ENCODE peak calls at places on chromosomes 7 and 10, in six cellular contexts. V is SK-N-MC, N is hepatocyte, B is mammary epithelial cell, L is fibroblast of lung, F is GM23248. D is an unnamed sample.
A peak's percentile ranks its signal among the peaks of the same experiment; 100 is the strongest.

GRCh38 chr7:24727165-24728120 is 29.8 kb downstream of the GSDME start:
- DNase-seq in F (no peak), B (no peak), N (no peak), V (no peak), L (peak; percentile 18), D (no peak)

GRCh38 chr7:149496642-149497391 is 792 bp downstream of the ZNF746 start:
- DNase-seq in V (no peak), B (peak; percentile 31), F (peak; percentile 64), N (peak; percentile 65), L (peak; percentile 33), D (peak; percentile 23)

GRCh38 chr10:131587976-131588680 is 276.6 kb upstream of the TCERG1L start:
- DNase-seq in L (no peak), N (no peak), B (no peak), F (no peak), V (no peak), D (no peak)

GRCh38 chr10:44974628-44975431 is 3.8 kb downstream of the DEPP1 start:
- DNase-seq in B (peak; percentile 57), F (peak; percentile 82), L (peak; percentile 54), N (peak; percentile 83), V (no peak), D (peak; percentile 74)

GRCh38 chr7:2399848-2400587 is 3.4 kb upstream of the CHST12 start:
- DNase-seq in B (peak; percentile 70), L (peak; percentile 94), F (peak; percentile 97), N (peak; percentile 79), V (peak; percentile 50), D (peak; percentile 88)

GRCh38 chr10:6343321-6344010 is 140.7 kb downstream of the PFKFB3 start:
- DNase-seq in V (no peak), B (no peak), L (no peak), N (no peak), F (no peak), D (no peak)

GRCh38 chr7:139557857-139558581 is 34.5 kb downstream of the CLEC2L start:
- DNase-seq in F (no peak), N (no peak), L (no peak), V (no peak), B (no peak), D (no peak)

GRCh38 chr10:78416031-78416800 is 382.6 kb downstream of the RPS24 start:
- DNase-seq in L (peak; percentile 8), F (peak; percentile 96), V (no peak), N (no peak), B (peak; percentile 33), D (peak; percentile 98)

GRCh38 chr7:18151419-18151818 is 123.8 kb upstream of the PRPS1L1 start:
- DNase-seq in N (no peak), F (peak; percentile 5), L (no peak), B (no peak), V (no peak), D (peak; percentile 22)

GRCh38 chr7:22064816-22065215 is 119.1 kb upstream of the CDCA7L start:
- DNase-seq in L (no peak), B (no peak), F (no peak), V (no peak), N (no peak), D (no peak)

GRCh38 chr7:20785211-20786048 is 1.3 kb downstream of the SP8 start:
- DNase-seq in L (no peak), F (peak; percentile 47), B (peak; percentile 48), N (peak; percentile 56), V (no peak), D (peak; percentile 21)

GRCh38 chr10:77111611-77112550 is 525.7 kb downstream of the KCNMA1 start:
- DNase-seq in B (peak; percentile 66), N (peak; percentile 73), V (no peak), L (peak; percentile 76), F (peak; percentile 83), D (peak; percentile 99)

GRCh38 chr10:33871557-33871956 is 537.1 kb upstream of the NRP1 start:
- DNase-seq in B (no peak), F (no peak), N (no peak), V (no peak), L (no peak), D (no peak)

GRCh38 chr7:24435002-24435401 is 138.2 kb upstream of the PALS2 start:
- DNase-seq in B (no peak), F (no peak), L (no peak), N (no peak), V (no peak), D (no peak)

GRCh38 chr7:104936546-104936945 is 77.5 kb upstream of the KMT2E start:
- DNase-seq in N (no peak), F (no peak), V (no peak), L (no peak), B (no peak), D (no peak)

GRCh38 chr10:80268938-80269588 is 20.4 kb downstream of the MAT1A start:
- DNase-seq in V (no peak), B (no peak), L (no peak), F (no peak), N (no peak), D (no peak)

GRCh38 chr10:5540886-5541285 is 16.1 kb downstream of the CALML3 start:
- DNase-seq in F (no peak), V (no peak), N (no peak), B (no peak), L (no peak), D (no peak)

GRCh38 chr7:151839511-151839921 is 37.4 kb downstream of the PRKAG2 start:
- DNase-seq in V (no peak), L (no peak), N (no peak), F (no peak), B (no peak), D (no peak)

GRCh38 chr10:27252267-27253000 is 11.8 kb upstream of the ACBD5 start:
- DNase-seq in N (peak; percentile 78), B (peak; percentile 32), F (peak; percentile 70), L (peak; percentile 58), V (no peak), D (no peak)

GRCh38 chr10:34063592-34063991 is 729.1 kb upstream of the NRP1 start:
- DNase-seq in L (peak; percentile 15), V (no peak), N (no peak), F (peak; percentile 32), B (no peak), D (no peak)

GRCh38 chr10:1043532-1043995 is 5.4 kb downstream of the IDI1 start:
- DNase-seq in V (no peak), N (no peak), B (no peak), F (no peak), L (no peak), D (no peak)

GRCh38 chr7:88942815-88943501 is 147.4 kb upstream of the TEX47 start:
- DNase-seq in N (no peak), L (no peak), B (no peak), V (no peak), F (no peak), D (no peak)

GRCh38 chr10:126013489-126014281 is 117.3 kb downstream of the FANK1 start:
- DNase-seq in F (peak; percentile 86), L (peak; percentile 90), B (peak; percentile 81), V (no peak), N (peak; percentile 26), D (peak; percentile 80)

GRCh38 chr10:88735661-88736060 is 24.2 kb upstream of the LIPN start:
- DNase-seq in F (peak; percentile 57), V (no peak), L (no peak), N (no peak), B (peak; percentile 56), D (no peak)

GRCh38 chr10:62268027-62268398 is 631 bp downstream of the RTKN2 start:
- DNase-seq in B (no peak), V (no peak), L (no peak), N (peak; percentile 13), F (no peak), D (peak; percentile 60)

GRCh38 chr7:15288746-15289145 is 273.1 kb downstream of the AGMO start:
- DNase-seq in B (no peak), N (no peak), F (peak; percentile 3), V (no peak), L (peak; percentile 13), D (no peak)

GRCh38 chr7:143289421-143289820 is 1.3 kb downstream of the CASP2 start:
- DNase-seq in V (no peak), F (peak; percentile 61), N (no peak), B (no peak), L (peak; percentile 23), D (peak; percentile 54)

GRCh38 chr10:91347529-91347928 is 62.6 kb upstream of the HECTD2 start:
- DNase-seq in N (no peak), B (peak; percentile 78), V (no peak), L (no peak), F (no peak), D (no peak)

DNA sequence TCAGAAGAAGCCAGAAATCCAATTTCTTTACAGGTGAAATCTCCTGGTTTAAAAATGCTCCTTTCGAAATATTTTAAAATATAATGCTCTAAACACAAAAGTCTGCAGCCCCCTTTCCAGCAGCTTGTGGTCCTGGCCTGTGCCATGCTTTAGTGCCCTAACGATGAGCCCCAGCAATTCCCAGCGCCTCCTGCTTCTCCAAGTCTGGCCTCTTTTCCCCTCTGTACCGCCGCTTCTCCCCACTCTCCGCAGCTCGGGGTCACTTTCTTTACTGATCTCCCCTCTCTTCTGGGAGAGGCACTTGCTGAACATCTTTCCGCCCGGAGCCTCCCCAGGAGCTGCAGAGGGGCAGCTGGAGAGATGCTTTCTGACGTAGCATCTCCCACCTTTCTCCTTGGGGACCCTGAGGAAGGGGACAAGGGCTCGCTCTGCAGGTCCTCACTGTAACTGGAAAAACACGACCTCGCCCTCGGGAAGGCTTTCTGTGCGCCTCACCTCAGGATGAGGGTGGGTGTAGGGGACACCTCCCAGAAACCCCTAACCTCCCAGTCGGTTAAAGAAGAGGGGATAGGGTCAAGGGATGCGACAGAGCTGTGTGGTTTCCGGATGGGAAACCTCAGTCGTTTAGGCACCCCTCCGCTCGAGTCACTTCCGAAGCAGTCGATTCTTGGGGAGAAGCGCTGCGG is 544 bp upstream of the INA start:
- DNase-seq in V (no peak), F (no peak), N (no peak), B (no peak), L (no peak), D (no peak)
- TF ChIP-seq EZH2 in V (no peak), F (no peak), N (no peak), B (peak; percentile 47), L (peak; percentile 41), D (no peak)

GRCh38 chr7:73770002-73770859 is at the start of gene CLDN3:
- DNase-seq in F (peak; percentile 40), V (no peak), B (peak; percentile 57), L (no peak), N (peak; percentile 94), D (peak; percentile 92)
- TF ChIP-seq EZH2 in F (peak; percentile 49), V (no peak), B (no peak), L (peak; percentile 42), N (peak; percentile 24), D (no peak)

DNA sequence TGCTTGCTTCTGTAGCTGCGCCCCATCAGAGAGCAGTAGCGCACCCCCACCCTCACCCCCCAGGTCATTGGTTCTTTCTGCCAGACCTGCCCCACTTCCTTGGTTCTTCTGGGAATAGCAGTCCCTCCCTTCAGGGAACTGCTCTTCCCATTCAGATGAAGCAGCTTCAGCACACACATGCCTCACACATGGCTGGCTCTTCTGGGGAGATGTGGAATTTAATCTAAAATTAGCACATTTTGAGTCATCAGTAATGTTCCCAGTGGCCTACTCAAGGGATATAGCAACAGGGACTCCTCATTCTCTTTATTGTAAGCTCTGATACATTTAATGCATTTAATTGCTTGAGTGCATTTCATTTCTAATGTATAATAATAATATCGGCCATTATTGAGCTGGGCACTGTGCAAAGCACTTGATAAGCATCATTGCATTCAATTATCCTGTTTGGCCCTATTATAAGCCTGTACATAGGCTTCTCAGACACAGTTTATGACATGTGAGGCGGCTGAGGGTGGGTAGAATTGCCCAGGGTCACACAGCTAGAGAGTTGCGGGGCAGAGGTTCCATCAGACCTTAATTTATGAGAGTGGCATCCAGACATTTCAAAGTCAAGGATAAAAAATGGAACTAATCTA is 76.7 kb downstream of the LANCL2 start:
- DNase-seq in V (no peak), B (no peak), L (peak; percentile 67), N (no peak), F (peak; percentile 90), D (no peak)
- TF ChIP-seq EZH2 in V (no peak), B (no peak), L (no peak), N (no peak), F (no peak), D (no peak)

GRCh38 chr7:137992042-137992737 is 9.7 kb downstream of the CREB3L2 start:
- DNase-seq in L (peak; percentile 96), F (peak; percentile 85), V (no peak), N (peak; percentile 79), B (no peak), D (no peak)
- TF ChIP-seq EZH2 in L (no peak), F (no peak), V (no peak), N (no peak), B (no peak), D (no peak)